ENCODE peak calls at places on chromosomes 12 and 14, in six cellular contexts. R, P, D, N, C and J are unnamed samples.

GRCh38 chr12:57868870-57869609 is 22.5 kb upstream of the CTDSP2 start:
- DNase-seq in R (no peak), P (no peak), D (peak), N (no peak), C (no peak), J (no peak)

GRCh38 chr14:52473557-52473956 is 78.7 kb downstream of the TXNDC16 start:
- DNase-seq in R (peak), P (no peak), D (peak), N (peak), C (no peak), J (peak)

GRCh38 chr12:47551426-47551851 is 154.4 kb downstream of the RPAP3 start:
- DNase-seq in R (no peak), P (no peak), D (no peak), N (no peak), C (no peak), J (no peak)

GRCh38 chr12:108129017-108129812 is at the start of gene WSCD2:
- DNase-seq in R (peak), P (no peak), D (peak), N (peak), C (peak), J (peak)

GRCh38 chr12:53789570-53789969 is 37.8 kb upstream of the CISTR start:
- DNase-seq in R (no peak), P (no peak), D (no peak), N (no peak), C (no peak), J (no peak)

GRCh38 chr14:89625208-89625987 is 208.4 kb upstream of the FOXN3 start:
- DNase-seq in R (no peak), P (no peak), D (peak), N (no peak), C (no peak), J (no peak)

GRCh38 chr12:106753526-106753925 is 21.0 kb upstream of the RIC8B start:
- DNase-seq in R (no peak), P (peak), D (no peak), N (no peak), C (no peak), J (no peak)

GRCh38 chr12:57766464-57767311 is at the start of gene CYP27B1:
- DNase-seq in R (no peak), P (no peak), D (peak), N (no peak), C (peak), J (no peak)

GRCh38 chr12:3307419-3307818 is 183.6 kb upstream of the PRMT8 start:
- DNase-seq in R (no peak), P (no peak), D (peak), N (no peak), C (no peak), J (no peak)

GRCh38 chr14:71452535-71452934 is 479.7 kb upstream of the RGS6 start:
- DNase-seq in R (no peak), P (no peak), D (no peak), N (no peak), C (no peak), J (no peak)

GRCh38 chr14:70642313-70643235 is 858 bp downstream of the TTC9 start:
- DNase-seq in R (no peak), P (no peak), D (peak), N (no peak), C (no peak), J (peak)

GRCh38 chr12:4112734-4113396 is 160.7 kb upstream of the CCND2 start:
- DNase-seq in R (no peak), P (no peak), D (no peak), N (no peak), C (no peak), J (no peak)

GRCh38 chr12:126390969-126391566 is 1325.8 kb downstream of the AACS start:
- DNase-seq in R (no peak), P (no peak), D (no peak), N (no peak), C (no peak), J (no peak)

GRCh38 chr12:26124491-26125450 is at the start of gene BHLHE41:
- DNase-seq in R (no peak), P (no peak), D (peak), N (no peak), C (no peak), J (peak)

GRCh38 chr14:93219103-93219726 is 12.2 kb downstream of the UBR7 start:
- DNase-seq in R (peak), P (no peak), D (peak), N (peak), C (no peak), J (peak)

GRCh38 chr12:20096430-20096829 is 271.9 kb upstream of the PDE3A start:
- DNase-seq in R (no peak), P (no peak), D (no peak), N (no peak), C (no peak), J (no peak)

GRCh38 chr12:89179983-89180382 is 172.3 kb downstream of the DUSP6 start:
- DNase-seq in R (no peak), P (no peak), D (peak), N (no peak), C (no peak), J (peak)

GRCh38 chr12:113292547-113292946 is 42.4 kb downstream of the SLC8B1 start:
- DNase-seq in R (no peak), P (no peak), D (peak), N (no peak), C (no peak), J (no peak)

GRCh38 chr12:5716221-5716620 is 228.8 kb downstream of the ANO2 start:
- DNase-seq in R (no peak), P (no peak), D (no peak), N (no peak), C (no peak), J (no peak)

GRCh38 chr12:64781374-64782029 is 22.3 kb upstream of the GNS start:
- DNase-seq in R (no peak), P (no peak), D (peak), N (no peak), C (no peak), J (peak)

GRCh38 chr12:22709292-22709691 is 84.3 kb downstream of the ETNK1 start:
- DNase-seq in R (peak), P (peak), D (peak), N (peak), C (peak), J (peak)

GRCh38 chr12:103728323-103728722 is 112.7 kb downstream of the NT5DC3 start:
- DNase-seq in R (no peak), P (no peak), D (no peak), N (no peak), C (no peak), J (no peak)

GRCh38 chr14:68748260-68748659 is 44.6 kb downstream of the ZFP36L1 start:
- DNase-seq in R (no peak), P (no peak), D (no peak), N (no peak), C (peak), J (no peak)

GRCh38 chr12:113416091-113416754 is 6.0 kb upstream of the SDSL start:
- DNase-seq in R (no peak), P (no peak), D (no peak), N (no peak), C (peak), J (no peak)

GRCh38 chr14:72948481-72949138 is 22.3 kb downstream of the DCAF4 start:
- DNase-seq in R (peak), P (peak), D (peak), N (peak), C (peak), J (peak)

GRCh38 chr12:79252358-79253075 is 387.9 kb downstream of the SYT1 start:
- DNase-seq in R (no peak), P (no peak), D (no peak), N (no peak), C (no peak), J (no peak)

GRCh38 chr12:64560395-64561301 is 49.6 kb upstream of the RASSF3 start:
- DNase-seq in R (peak), P (no peak), D (peak), N (no peak), C (no peak), J (no peak)

GRCh38 chr12:1575799-1576401 is 18.5 kb downstream of the FBXL14 start:
- DNase-seq in R (no peak), P (no peak), D (peak), N (no peak), C (no peak), J (peak)

GRCh38 chr12:120388711-120389431 is 19.9 kb upstream of the MSI1 start:
- DNase-seq in R (no peak), P (no peak), D (no peak), N (no peak), C (no peak), J (no peak)

GRCh38 chr14:51653855-51654548 is 2.3 kb downstream of the FRMD6 start:
- DNase-seq in R (no peak), P (no peak), D (no peak), N (no peak), C (no peak), J (no peak)

GRCh38 chr14:69355955-69356321 is 42.2 kb downstream of the ERH start:
- DNase-seq in R (no peak), P (no peak), D (no peak), N (no peak), C (no peak), J (no peak)

GRCh38 chr12:77861317-77861716 is 30.6 kb downstream of the NAV3 start:
- DNase-seq in R (no peak), P (no peak), D (no peak), N (no peak), C (no peak), J (no peak)

GRCh38 chr14:35403397-35404245 is 928 bp downstream of the NFKBIA start:
- DNase-seq in R (peak), P (no peak), D (peak), N (peak), C (peak), J (peak)

GRCh38 chr12:5022465-5023061 is 21.1 kb upstream of the KCNA5 start:
- DNase-seq in R (peak), P (no peak), D (peak), N (peak), C (peak), J (peak)

GRCh38 chr12:27652174-27652763 is 44.0 kb upstream of the REP15 start:
- DNase-seq in R (peak), P (peak), D (peak), N (peak), C (peak), J (peak)
- TF ChIP-seq JUND in R (no peak), P (no peak), D (no peak), N (no peak), C (no peak), J (no peak)

DNA sequence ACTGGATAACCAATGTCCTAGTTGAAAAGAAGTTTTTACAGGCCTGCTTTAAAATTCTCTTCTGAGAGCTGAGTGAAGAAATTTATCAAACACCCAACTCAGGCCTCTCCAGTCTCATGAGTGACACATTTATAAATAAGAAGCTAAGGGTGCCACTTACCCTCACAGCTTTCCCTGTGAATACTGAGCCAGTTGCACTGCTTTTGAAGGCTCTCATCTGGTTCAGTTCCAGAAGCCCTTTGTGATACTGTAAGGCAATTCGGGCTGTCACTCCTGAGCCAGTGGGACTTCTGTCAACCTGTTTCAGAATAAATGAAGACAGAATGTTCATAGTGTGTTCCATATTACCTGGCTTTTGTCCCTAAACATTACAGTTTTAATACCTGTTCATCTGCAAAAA is 8.5 kb downstream of the L3HYPDH start:
- DNase-seq in R (no peak), P (no peak), D (no peak), N (no peak), C (no peak), J (no peak)
- TF ChIP-seq JUND in R (no peak), P (no peak), D (no peak), N (no peak), C (no peak), J (no peak)

DNA sequence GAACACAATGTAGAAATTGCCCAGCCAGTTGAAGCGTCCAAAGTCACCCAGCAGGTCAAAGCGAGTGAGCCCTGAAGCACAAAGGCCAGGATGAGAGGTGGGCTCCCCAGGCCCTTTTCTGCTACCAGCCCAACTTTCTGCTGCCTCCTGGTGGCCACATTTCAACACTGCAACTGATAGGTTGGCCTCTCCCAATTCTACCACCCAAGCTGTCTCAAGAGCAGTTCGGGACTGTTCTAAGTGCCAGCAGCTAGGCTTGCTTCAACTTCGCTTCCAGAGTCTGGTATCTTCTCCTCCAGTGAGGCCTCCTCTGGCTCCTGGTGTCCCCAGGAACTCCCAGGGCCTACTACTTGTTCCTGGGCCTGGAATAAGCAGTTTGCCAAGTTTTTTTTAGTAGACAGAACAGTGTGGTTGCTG is 3.4 kb upstream of the DHH start:
- DNase-seq in R (no peak), P (no peak), D (peak), N (peak), C (peak), J (peak)
- TF ChIP-seq JUND in R (no peak), P (no peak), D (no peak), N (no peak), C (no peak), J (no peak)

GRCh38 chr14:44995196-44995595 is 33.2 kb downstream of the TOGARAM1 start:
- DNase-seq in R (no peak), P (no peak), D (no peak), N (peak), C (no peak), J (no peak)

GRCh38 chr14:44988694-44989093 is 26.7 kb downstream of the TOGARAM1 start:
- DNase-seq in R (no peak), P (no peak), D (no peak), N (no peak), C (no peak), J (no peak)

GRCh38 chr14:44989497-44990440 is 27.8 kb downstream of the TOGARAM1 start:
- DNase-seq in R (no peak), P (no peak), D (no peak), N (no peak), C (no peak), J (no peak)
- TF ChIP-seq JUND in R (no peak), P (no peak), D (no peak), N (no peak), C (no peak), J (no peak)

GRCh38 chr12:6961695-6962284 is 8.7 kb downstream of the PHB2 start:
- DNase-seq in R (peak), P (no peak), D (peak), N (peak), C (peak), J (peak)
- TF ChIP-seq JUND in R (no peak), P (no peak), D (no peak), N (no peak), C (no peak), J (no peak)

DNA sequence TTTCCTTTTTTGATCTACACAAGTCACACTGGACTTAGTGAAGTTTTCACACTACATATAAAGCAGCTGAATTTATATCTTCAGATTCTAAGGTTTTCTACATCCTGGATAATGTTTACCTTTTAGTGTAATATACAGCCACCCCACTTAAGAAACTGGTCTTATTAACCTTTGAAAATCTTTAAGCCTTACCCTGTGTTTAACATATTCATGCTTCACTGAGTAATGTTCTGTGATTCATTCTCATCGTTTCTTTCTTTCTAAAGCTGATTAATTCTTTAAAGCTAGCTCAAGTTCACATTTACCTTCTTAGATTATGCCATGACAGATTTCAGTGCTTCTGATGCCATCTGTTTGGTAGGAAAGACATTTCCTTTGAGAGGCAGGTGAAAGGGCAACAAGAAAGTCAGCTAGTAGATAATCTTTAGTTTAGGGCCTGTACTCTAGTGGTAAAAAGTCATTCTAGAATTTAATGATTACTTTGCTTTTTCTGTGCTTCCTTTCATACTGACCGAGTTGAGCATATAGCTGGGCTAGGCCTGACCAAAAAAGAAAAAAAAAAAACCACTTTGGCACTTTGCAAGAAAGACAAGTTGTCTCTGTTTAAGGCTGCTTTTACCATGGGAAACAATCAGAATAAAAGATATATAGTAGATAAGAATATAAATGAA is 690.9 kb upstream of the FBXO33 start:
- DNase-seq in R (peak), P (peak), D (no peak), N (no peak), C (no peak), J (no peak)
- TF ChIP-seq JUND in R (no peak), P (no peak), D (no peak), N (no peak), C (no peak), J (no peak)

GRCh38 chr12:121577443-121578180 is 3.2 kb downstream of the KDM2B start:
- DNase-seq in R (no peak), P (no peak), D (no peak), N (no peak), C (no peak), J (no peak)

GRCh38 chr12:121579190-121579791 is 1.5 kb downstream of the KDM2B start:
- DNase-seq in R (no peak), P (no peak), D (peak), N (no peak), C (peak), J (peak)

GRCh38 chr12:121579981-121580868 is 598 bp downstream of the KDM2B start:
- DNase-seq in R (no peak), P (no peak), D (peak), N (peak), C (peak), J (peak)

GRCh38 chr12:121576851-121577391 is 3.9 kb downstream of the KDM2B start:
- DNase-seq in R (no peak), P (no peak), D (no peak), N (peak), C (no peak), J (no peak)

DNA sequence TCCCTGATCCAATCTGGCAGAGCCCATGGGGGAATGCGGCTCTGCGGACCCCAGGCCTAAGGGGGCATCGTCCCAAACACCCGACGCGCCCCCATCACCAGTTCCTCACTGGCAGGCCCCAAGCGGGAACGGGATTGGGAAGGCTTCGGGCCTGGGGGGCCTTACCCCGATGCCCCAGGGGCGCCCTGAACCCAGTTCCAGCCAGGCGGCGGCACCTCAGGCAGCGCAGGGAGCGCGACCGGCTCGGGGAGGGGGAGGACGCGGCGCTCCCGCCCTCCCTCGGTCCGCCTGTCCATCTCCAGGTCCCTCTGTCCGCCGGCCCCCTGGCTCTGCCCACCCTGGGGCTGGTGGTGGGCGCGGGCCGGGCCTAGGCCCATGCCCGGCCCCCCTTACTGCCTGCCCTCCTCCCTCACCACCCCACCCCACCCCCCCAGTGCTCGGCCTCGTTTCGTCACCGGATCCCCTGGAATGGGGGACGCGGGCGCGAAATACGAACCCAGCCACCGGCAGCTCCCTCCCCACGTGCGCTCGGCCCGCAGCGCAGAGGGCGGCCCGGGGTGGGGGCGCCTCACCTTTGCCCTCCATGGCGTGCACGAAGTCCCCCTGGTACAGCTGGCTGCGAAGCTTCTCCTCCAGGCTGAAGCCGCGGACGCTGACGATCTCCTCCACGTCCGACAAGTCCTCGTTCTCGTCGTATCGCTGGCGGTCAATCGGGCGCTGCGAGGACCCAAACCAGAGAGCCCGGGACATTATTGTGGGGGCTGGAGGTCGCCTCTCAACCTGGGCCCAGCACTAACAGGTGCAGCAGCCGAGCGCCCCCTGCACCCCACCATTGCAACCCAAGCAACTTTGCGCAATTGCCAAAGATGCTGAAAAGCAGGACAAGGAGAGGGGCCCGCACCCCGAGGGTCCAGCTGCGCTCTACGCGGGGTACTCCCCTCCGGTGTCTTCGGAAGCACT is 2.3 kb downstream of the KDM2B start:
- DNase-seq in R (no peak), P (no peak), D (peak), N (no peak), C (no peak), J (no peak)
- TF ChIP-seq JUND in R (no peak), P (no peak), D (no peak), N (no peak), C (no peak), J (no peak)

DNA sequence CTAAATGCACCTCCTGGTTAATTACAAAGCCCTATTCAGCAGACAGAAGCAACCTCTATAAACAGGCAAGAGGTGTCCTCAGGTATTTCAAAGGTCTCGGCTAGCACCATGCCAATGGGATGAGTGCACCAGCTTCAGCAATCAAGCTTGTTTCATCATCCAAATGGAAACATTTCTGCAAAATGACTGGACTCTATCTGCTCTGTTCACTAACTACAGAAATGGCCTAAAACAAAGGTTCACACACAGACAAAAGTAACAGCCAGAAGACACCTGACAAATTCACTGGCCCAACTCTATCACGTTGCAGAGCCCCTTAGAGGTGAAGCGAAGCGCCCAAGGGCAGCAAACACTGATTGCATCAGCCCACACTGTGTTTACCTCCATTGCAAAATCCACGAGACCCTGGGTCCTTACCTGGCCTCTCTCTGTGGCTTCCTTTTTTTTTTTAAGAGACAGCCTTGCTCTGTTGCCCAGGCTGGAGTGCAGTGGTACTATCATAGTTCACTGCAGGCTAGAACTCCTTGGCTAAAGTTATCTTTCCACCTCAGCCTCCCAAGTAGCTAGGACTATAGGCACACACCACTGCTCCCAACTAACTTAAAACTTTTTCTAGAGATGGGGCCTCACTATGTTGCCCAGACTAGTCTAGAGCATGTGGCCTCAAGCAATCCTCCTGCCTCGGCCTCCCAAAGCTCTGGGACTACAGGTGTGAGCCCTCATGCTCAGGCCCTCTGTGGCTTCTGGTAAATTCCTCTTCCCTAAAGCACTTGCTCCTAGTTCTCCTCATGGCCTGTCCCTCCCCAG is 8.5 kb upstream of the SYNE3 start:
- DNase-seq in R (peak), P (no peak), D (no peak), N (peak), C (no peak), J (no peak)
- TF ChIP-seq JUND in R (peak), P (no peak), D (no peak), N (peak), C (no peak), J (no peak)